ENCODE peak calls at places on chromosomes 11 and 22, in six cellular contexts. K is uterus, H is fibroblast of lung, E is MM.1S, T is psoas muscle, V is RWPE2. O is an unnamed sample.

GRCh38 chr11:55920537-55920936 is 6.2 kb upstream of the OR5W2 start:
- DNase-seq in T (no peak), K (no peak), H (no peak), E (no peak), V (peak; percentile 23), O (no peak)

GRCh38 chr22:22372063-22372462 is 127.5 kb downstream of the VPREB1 start:
- DNase-seq in E (no peak), T (no peak), H (no peak), K (no peak), V (no peak), O (no peak)

GRCh38 chr11:66203847-66204246 is 64.6 kb upstream of the RAB1B start:
- DNase-seq in K (no peak), E (no peak), V (no peak), H (no peak), T (no peak), O (no peak)

GRCh38 chr11:1705121-1706052 is 8.4 kb downstream of the KRTAP5-6 start:
- DNase-seq in V (no peak), E (no peak), H (peak; percentile 41), K (no peak), T (no peak), O (no peak)

GRCh38 chr22:44133161-44133560 is 47.6 kb upstream of the PARVG start:
- DNase-seq in K (no peak), E (no peak), H (peak; percentile 92), V (no peak), T (no peak), O (no peak)

GRCh38 chr11:109668973-109669634 is 247.1 kb downstream of the C11orf87 start:
- DNase-seq in T (no peak), V (no peak), E (no peak), H (peak; percentile 28), K (no peak), O (no peak)

GRCh38 chr11:16986434-16987204 is 27.6 kb downstream of the PLEKHA7 start:
- DNase-seq in V (no peak), E (peak; percentile 94), K (no peak), T (no peak), H (no peak), O (no peak)

GRCh38 chr11:116650052-116650451 is 122.7 kb downstream of the BUD13 start:
- DNase-seq in T (no peak), H (no peak), K (no peak), E (no peak), V (no peak), O (no peak)

GRCh38 chr22:37416806-37417205 is 10.5 kb downstream of the ELFN2 start:
- DNase-seq in H (no peak), K (no peak), T (no peak), E (no peak), V (no peak), O (no peak)

GRCh38 chr22:26314171-26314570 is 114.9 kb upstream of the ASPHD2 start:
- DNase-seq in E (no peak), K (no peak), H (no peak), V (no peak), T (no peak), O (no peak)

GRCh38 chr11:67355794-67356550 is 2.6 kb upstream of the POLD4 start:
- DNase-seq in E (no peak), H (no peak), K (no peak), V (no peak), T (no peak), O (no peak)

GRCh38 chr11:75303544-75304224 is 47.8 kb downstream of the ARRB1 start:
- DNase-seq in H (no peak), E (no peak), V (no peak), T (no peak), K (no peak), O (no peak)

GRCh38 chr11:1876361-1877063 is 15.2 kb downstream of the PRR33 start:
- DNase-seq in H (peak; percentile 21), V (peak; percentile 69), T (peak; percentile 78), K (peak; percentile 90), E (no peak), O (peak; percentile 73)

GRCh38 chr11:34173050-34173449 is 67.6 kb downstream of the NAT10 start:
- DNase-seq in H (no peak), V (no peak), E (no peak), K (no peak), T (no peak), O (no peak)

GRCh38 chr22:37442537-37442936 is 15.3 kb upstream of the ELFN2 start:
- DNase-seq in T (no peak), V (no peak), H (peak; percentile 67), E (no peak), K (no peak), O (peak; percentile 7)

GRCh38 chr11:2702771-2703486 is 3.1 kb upstream of the KCNQ1OT1 start:
- DNase-seq in E (no peak), H (no peak), V (peak; percentile 44), T (no peak), K (peak; percentile 24), O (peak; percentile 51)

GRCh38 chr22:39815882-39816395 is 77.6 kb downstream of the ENTHD1 start:
- DNase-seq in K (no peak), T (no peak), V (no peak), E (no peak), H (no peak), O (no peak)

GRCh38 chr11:73396985-73397384 is 20.8 kb downstream of the RELT start:
- DNase-seq in H (no peak), V (no peak), T (no peak), K (peak; percentile 12), E (no peak), O (no peak)

GRCh38 chr11:122979815-122980656 is 1.6 kb downstream of the BSX start:
- DNase-seq in V (no peak), T (no peak), K (no peak), H (no peak), E (no peak), O (no peak)

GRCh38 chr22:41491379-41492100 is 22.6 kb downstream of the ACO2 start:
- DNase-seq in V (no peak), E (no peak), K (peak; percentile 66), H (peak; percentile 52), T (no peak), O (no peak)

GRCh38 chr11:35553831-35554230 is 28.4 kb upstream of the PAMR1 start:
- DNase-seq in V (no peak), E (no peak), K (no peak), H (peak; percentile 96), T (no peak), O (no peak)

GRCh38 chr11:75759832-75760231 is 8.7 kb upstream of the DGAT2 start:
- DNase-seq in E (no peak), V (no peak), K (no peak), T (no peak), H (no peak), O (no peak)

GRCh38 chr22:28582806-28583205 is 96.8 kb downstream of the TTC28 start:
- DNase-seq in H (peak; percentile 86), V (no peak), K (no peak), T (no peak), E (no peak), O (no peak)

GRCh38 chr11:77173494-77173893 is 45.4 kb downstream of the MYO7A start:
- DNase-seq in T (no peak), H (no peak), E (no peak), V (no peak), K (no peak), O (peak; percentile 69)

GRCh38 chr22:36419177-36419911 is 31.6 kb upstream of the MYH9 start:
- DNase-seq in V (no peak), K (peak; percentile 63), T (peak; percentile 25), H (peak; percentile 45), E (peak; percentile 84), O (no peak)

GRCh38 chr11:69729252-69729651 is 25.4 kb upstream of the FGF19 start:
- DNase-seq in H (no peak), V (peak; percentile 29), E (no peak), K (no peak), T (no peak), O (no peak)
- H3K27me3 ChIP-seq in H (no peaks in the 10 kb centered on the region), V (no peaks in the 10 kb centered on the region), E (peaks cover 98% of the 10 kb centered on the region), K (no peaks in the 10 kb centered on the region), T (no peaks in the 10 kb centered on the region), O (no peaks in the 10 kb centered on the region)

GRCh38 chr11:120235024-120235628 is 4.8 kb upstream of the POU2F3 start:
- DNase-seq in K (peak; percentile 54), V (no peak), T (no peak), E (peak; percentile 67), H (peak; percentile 47), O (peak; percentile 84)
- H3K27me3 ChIP-seq in K (no peaks in the 10 kb centered on the region), V (peaks cover 1% of the 10 kb centered on the region), T (no peaks in the 10 kb centered on the region), E (no peaks in the 10 kb centered on the region), H (peaks cover 20% of the 10 kb centered on the region), O (no peaks in the 10 kb centered on the region)

DNA sequence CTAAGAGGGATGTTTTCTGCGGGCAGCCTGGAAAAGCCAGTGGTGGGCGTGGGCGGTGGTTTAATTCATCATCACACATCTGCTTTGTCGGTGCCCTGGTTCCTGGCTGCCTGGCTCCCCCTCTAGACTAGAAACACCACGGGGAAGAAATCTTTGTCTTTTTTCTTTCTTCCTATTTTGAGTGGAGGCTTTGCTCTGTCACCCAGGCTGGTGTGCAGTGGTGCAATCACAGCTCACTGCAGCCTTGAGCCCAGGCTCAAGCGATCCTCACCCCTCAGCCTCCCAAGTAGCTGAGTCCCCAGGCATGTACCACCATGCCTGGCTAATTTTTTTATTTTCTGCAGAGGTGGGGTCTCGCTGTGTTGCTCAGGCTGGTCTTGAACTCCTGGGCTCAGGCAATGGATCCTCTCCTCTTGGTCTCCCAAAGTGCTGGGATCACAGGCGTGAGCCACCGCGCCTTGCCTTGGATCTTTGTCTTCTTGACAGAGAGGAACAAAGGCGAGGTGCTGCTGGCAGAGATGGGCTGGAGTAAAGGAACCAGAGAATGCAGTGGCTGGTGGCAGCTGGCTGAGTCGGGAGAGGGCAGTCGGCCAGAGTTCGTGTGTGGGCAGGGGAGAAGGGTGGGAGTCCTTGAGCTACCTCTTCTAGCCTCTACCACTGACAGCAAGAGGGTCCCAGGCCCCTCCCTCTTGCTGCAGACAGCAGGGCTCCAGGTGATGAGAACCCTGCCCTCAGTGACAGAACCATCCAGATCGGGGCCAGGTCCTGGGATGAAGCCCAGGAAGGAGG is 86.4 kb upstream of the LINC01488 start:
- DNase-seq in H (peak; percentile 32), V (peak; percentile 30), T (no peak), E (no peak), K (no peak), O (no peak)
- H3K27me3 ChIP-seq in H (no peaks in the 10 kb centered on the region), V (no peaks in the 10 kb centered on the region), T (no peaks in the 10 kb centered on the region), E (peaks cover 51% of the 10 kb centered on the region), K (no peaks in the 10 kb centered on the region), O (no peaks in the 10 kb centered on the region)

GRCh38 chr11:93034640-93035039 is 65.2 kb downstream of the MTNR1B start:
- DNase-seq in E (no peak), K (no peak), T (no peak), V (no peak), H (no peak), O (no peak)

GRCh38 chr11:93033093-93033492 is 63.6 kb downstream of the MTNR1B start:
- DNase-seq in V (no peak), E (no peak), K (no peak), H (no peak), T (no peak), O (no peak)

GRCh38 chr11:93031386-93031785 is 61.9 kb downstream of the MTNR1B start:
- DNase-seq in H (peak; percentile 92), V (no peak), T (no peak), E (no peak), K (no peak), O (no peak)

GRCh38 chr11:93032580-93032979 is 63.1 kb downstream of the MTNR1B start:
- DNase-seq in T (no peak), K (no peak), H (peak; percentile 44), E (no peak), V (no peak), O (no peak)

DNA sequence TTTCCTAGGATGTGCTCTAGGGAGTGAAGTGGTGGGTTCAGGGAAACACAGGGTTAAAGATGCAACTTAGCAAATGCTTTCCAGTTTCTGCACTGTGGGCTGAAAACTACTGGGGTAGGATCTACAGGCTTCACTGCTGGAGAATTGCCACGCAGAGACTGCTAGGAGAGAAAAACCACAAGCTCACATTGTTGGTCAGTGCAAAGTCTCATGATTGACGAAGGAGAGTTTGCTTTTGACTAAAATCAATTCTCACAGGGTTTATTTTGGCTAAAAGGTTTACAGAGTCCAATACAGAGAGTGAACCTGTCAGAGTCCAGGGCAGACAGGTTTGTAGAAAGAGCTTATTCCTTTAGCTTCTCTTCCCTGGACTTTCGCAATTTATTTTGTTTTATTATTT is 64.6 kb downstream of the MTNR1B start:
- DNase-seq in H (peak; percentile 85), V (no peak), K (no peak), T (no peak), E (no peak), O (no peak)
- H3K27me3 ChIP-seq in H (no peaks in the 10 kb centered on the region), V (no peaks in the 10 kb centered on the region), K (no peaks in the 10 kb centered on the region), T (no peaks in the 10 kb centered on the region), E (no peaks in the 10 kb centered on the region), O (no peaks in the 10 kb centered on the region)